ENCODE peak calls at places on chromosomes 3 and 15, in five cellular contexts. D is SW480, X is frontal cortex, Q is T-cell, B is ureter. N is an unnamed sample.

GRCh38 chr15:78320173-78320572 is 20.0 kb upstream of the CRABP1 start:
- DNase-seq in D (no peak), Q (no peak), X (no peak), B (no peak), N (no peak)

GRCh38 chr15:63530235-63530634 is 25.8 kb downstream of the USP3 start:
- DNase-seq in Q (no peak), B (no peak), D (no peak), X (no peak), N (no peak)

GRCh38 chr3:194418671-194419070 is 19.6 kb upstream of the GP5 start:
- DNase-seq in X (no peak), B (no peak), Q (no peak), D (no peak), N (no peak)

GRCh38 chr3:44923634-44924033 is 49.2 kb downstream of the TGM4 start:
- DNase-seq in D (no peak), X (no peak), Q (no peak), B (no peak), N (no peak)

GRCh38 chr3:8673083-8673737 is 28.6 kb upstream of the SSUH2 start:
- DNase-seq in Q (no peak), B (no peak), D (peak; percentile 62), X (no peak), N (no peak)

GRCh38 chr15:55715355-55716076 is 27.4 kb downstream of the PRTG start:
- DNase-seq in B (no peak), Q (no peak), D (no peak), X (no peak), N (no peak)

GRCh38 chr3:171044828-171045793 is 18.6 kb upstream of the SLC2A2 start:
- DNase-seq in D (no peak), Q (no peak), X (no peak), B (no peak), N (peak; percentile 100)

GRCh38 chr3:157111578-157111977 is 48.4 kb downstream of the CCNL1 start:
- DNase-seq in D (no peak), B (no peak), X (no peak), Q (no peak), N (no peak)

GRCh38 chr3:85740561-85740960 is 781.8 kb downstream of the CADM2 start:
- DNase-seq in D (no peak), X (no peak), Q (no peak), B (no peak), N (no peak)

GRCh38 chr3:187318819-187319616 is 27.5 kb upstream of the MASP1 start:
- DNase-seq in X (peak; percentile 17), D (peak; percentile 49), B (peak; percentile 53), Q (no peak), N (peak; percentile 35)

GRCh38 chr15:58038426-58039106 is 26.9 kb downstream of the ALDH1A2 start:
- DNase-seq in X (no peak), Q (no peak), B (no peak), D (no peak), N (no peak)

GRCh38 chr15:26294062-26294689 is 431.0 kb upstream of the ATP10A start:
- DNase-seq in D (peak; percentile 22), X (no peak), Q (no peak), B (no peak), N (no peak)

GRCh38 chr15:74833376-74834107 is 7.1 kb downstream of the CPLX3 start:
- DNase-seq in B (no peak), Q (no peak), D (no peak), X (no peak), N (no peak)

GRCh38 chr15:39573844-39574243 is 7.0 kb upstream of the THBS1 start:
- DNase-seq in D (no peak), X (no peak), Q (no peak), B (no peak), N (no peak)

GRCh38 chr15:101019351-101019750 is 100.2 kb downstream of the LRRK1 start:
- DNase-seq in B (no peak), D (no peak), X (no peak), Q (no peak), N (no peak)

GRCh38 chr3:66693461-66693912 is 192.7 kb upstream of the LRIG1 start:
- DNase-seq in B (no peak), X (peak; percentile 8), Q (no peak), D (no peak), N (no peak)

GRCh38 chr3:15578272-15578671 is 23.1 kb downstream of the HACL1 start:
- DNase-seq in B (no peak), X (no peak), D (no peak), Q (no peak), N (no peak)

GRCh38 chr3:194775266-194775665 is 89.6 kb downstream of the FAM43A start:
- DNase-seq in X (no peak), B (no peak), D (no peak), Q (no peak), N (no peak)

GRCh38 chr15:72358532-72359180 is 17.2 kb downstream of the HEXA start:
- DNase-seq in B (peak; percentile 85), D (peak; percentile 8), Q (no peak), X (no peak), N (peak; percentile 83)

GRCh38 chr15:70248116-70249025 is 150.7 kb upstream of the TLE3 start:
- DNase-seq in B (no peak), X (no peak), Q (no peak), D (peak; percentile 68), N (no peak)

GRCh38 chr3:113556556-113557335 is 24.4 kb downstream of the SIDT1 start:
- DNase-seq in B (no peak), X (no peak), D (no peak), Q (no peak), N (peak; percentile 38)

GRCh38 chr3:126620743-126621142 is 34.2 kb downstream of the TXNRD3 start:
- DNase-seq in B (no peak), X (no peak), D (no peak), Q (no peak), N (no peak)

GRCh38 chr15:71469393-71469792 is 341.0 kb upstream of the NR2E3 start:
- DNase-seq in D (no peak), B (no peak), Q (no peak), X (no peak), N (no peak)

GRCh38 chr15:86624261-86625036 is 544.8 kb downstream of the AGBL1 start:
- DNase-seq in Q (no peak), B (peak; percentile 72), D (peak; percentile 88), X (no peak), N (peak; percentile 73)

GRCh38 chr3:126358038-126358815 is 1.0 kb upstream of the KLF15 start:
- DNase-seq in Q (no peak), D (peak; percentile 16), X (no peak), B (no peak), N (no peak)

GRCh38 chr3:45312836-45313493 is 75.4 kb upstream of the LARS2 start:
- DNase-seq in X (no peak), Q (no peak), D (no peak), B (no peak), N (no peak)

GRCh38 chr15:101159936-101160770 is 91.7 kb downstream of the CHSY1 start:
- DNase-seq in Q (no peak), B (no peak), X (no peak), D (no peak), N (no peak)

GRCh38 chr3:157087398-157088132 is 72.4 kb downstream of the CCNL1 start:
- DNase-seq in Q (no peak), B (no peak), D (peak; percentile 72), X (no peak), N (no peak)

GRCh38 chr15:61051570-61052031 is 177.5 kb downstream of the RORA start:
- DNase-seq in B (peak; percentile 58), D (peak; percentile 54), Q (no peak), X (no peak), N (peak; percentile 24)

GRCh38 chr3:128351476-128352085 is 115.1 kb downstream of the DNAJB8 start:
- DNase-seq in D (no peak), Q (no peak), X (no peak), B (no peak), N (no peak)